ENCODE peak calls at places on chromosomes 7 and 10, in five cellular contexts. X is HepG2, P is K562, I is GM12878, G is H1. U is an unnamed sample.

GRCh38 chr7:5704534-5704922 is 76.9 kb downstream of the RNF216 start:
- DNase-seq in G (peak), I (no peak), X (peak), P (peak), U (peak)

GRCh38 chr7:93175219-93175618 is 27.0 kb upstream of the SAMD9L start:
- DNase-seq in P (no peak), G (no peak), X (no peak), I (no peak), U (no peak)

GRCh38 chr7:159098424-159098786 is 46.3 kb downstream of the VIPR2 start:
- DNase-seq in P (no peak), G (no peak), X (no peak), I (no peak), U (no peak)

GRCh38 chr10:122504551-122504950 is 43.2 kb downstream of the HTRA1 start:
- DNase-seq in P (no peak), X (no peak), I (no peak), G (no peak), U (no peak)

GRCh38 chr10:101227765-101228681 is 1.2 kb downstream of the LBX1 start:
- DNase-seq in I (no peak), P (no peak), G (no peak), X (no peak), U (peak)

GRCh38 chr10:93813507-93814465 is 56.0 kb downstream of the LGI1 start:
- DNase-seq in G (peak), I (no peak), P (no peak), X (peak), U (peak)

GRCh38 chr10:132893090-132893489 is 49.3 kb downstream of the CFAP46 start:
- DNase-seq in X (no peak), G (peak), P (no peak), I (no peak), U (no peak)

GRCh38 chr10:122373713-122374112 is 795 bp upstream of the PLEKHA1 start:
- DNase-seq in G (no peak), I (no peak), X (peak), P (no peak), U (no peak)

GRCh38 chr7:93923946-93924345 is 2.4 kb downstream of the GNG11 start:
- DNase-seq in P (no peak), I (no peak), G (no peak), X (no peak), U (no peak)

GRCh38 chr7:81284576-81284975 is 365.7 kb upstream of the SEMA3C start:
- DNase-seq in G (no peak), P (no peak), X (no peak), I (no peak), U (no peak)
- TF ChIP-seq ATF2 in G (no peak), P (no peak), X (no peak), I (no peak), U (no peak)

GRCh38 chr7:132574281-132574680 is 2.0 kb downstream of the PLXNA4 start:
- DNase-seq in P (no peak), G (no peak), X (no peak), I (no peak), U (no peak)
- TF ChIP-seq ATF2 in P (no peak), G (no peak), X (no peak), I (no peak), U (no peak)

GRCh38 chr10:127148933-127149220 is 47.5 kb downstream of the INSYN2A start:
- DNase-seq in I (no peak), P (no peak), G (no peak), X (no peak), U (no peak)
- TF ChIP-seq ATF2 in I (no peak), P (no peak), G (no peak), X (no peak), U (no peak)

DNA sequence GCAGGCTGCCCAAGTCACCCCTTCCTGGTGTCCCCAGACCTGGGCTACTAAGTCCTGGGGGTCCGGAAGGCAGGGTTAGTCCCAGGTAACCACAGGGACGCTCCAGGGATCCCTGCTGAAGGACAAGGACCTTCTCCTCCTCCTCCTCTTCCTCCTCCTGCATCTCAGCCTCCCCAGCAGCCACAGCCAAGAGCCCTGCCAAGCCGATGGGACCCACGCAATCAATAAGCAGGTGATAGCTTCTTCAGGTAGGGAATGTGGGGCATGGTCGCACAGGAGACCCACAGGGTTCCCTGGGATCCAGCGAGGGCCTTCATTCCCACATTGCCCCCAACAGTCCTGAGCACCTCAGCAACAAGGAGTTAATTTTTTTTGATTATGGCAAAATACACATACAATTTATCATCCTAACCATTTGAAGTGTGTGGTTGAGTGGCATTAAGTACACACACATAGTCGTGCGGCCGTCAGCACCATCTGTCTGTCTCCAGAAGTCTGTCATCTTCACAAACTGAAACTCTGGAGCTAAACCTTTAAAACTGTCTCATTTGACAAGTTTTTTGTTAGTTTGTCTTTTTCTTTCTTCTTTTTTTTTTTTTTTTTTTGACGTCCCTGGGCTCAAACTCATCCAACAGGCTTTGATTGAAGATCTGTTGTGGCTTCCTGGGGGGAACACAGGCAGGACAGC is 12.1 kb downstream of the CRYGN start:
- DNase-seq in P (no peak), I (no peak), G (no peak), X (no peak), U (no peak)
- TF ChIP-seq ATF2 in P (no peak), I (no peak), G (no peak), X (no peak), U (no peak)

DNA sequence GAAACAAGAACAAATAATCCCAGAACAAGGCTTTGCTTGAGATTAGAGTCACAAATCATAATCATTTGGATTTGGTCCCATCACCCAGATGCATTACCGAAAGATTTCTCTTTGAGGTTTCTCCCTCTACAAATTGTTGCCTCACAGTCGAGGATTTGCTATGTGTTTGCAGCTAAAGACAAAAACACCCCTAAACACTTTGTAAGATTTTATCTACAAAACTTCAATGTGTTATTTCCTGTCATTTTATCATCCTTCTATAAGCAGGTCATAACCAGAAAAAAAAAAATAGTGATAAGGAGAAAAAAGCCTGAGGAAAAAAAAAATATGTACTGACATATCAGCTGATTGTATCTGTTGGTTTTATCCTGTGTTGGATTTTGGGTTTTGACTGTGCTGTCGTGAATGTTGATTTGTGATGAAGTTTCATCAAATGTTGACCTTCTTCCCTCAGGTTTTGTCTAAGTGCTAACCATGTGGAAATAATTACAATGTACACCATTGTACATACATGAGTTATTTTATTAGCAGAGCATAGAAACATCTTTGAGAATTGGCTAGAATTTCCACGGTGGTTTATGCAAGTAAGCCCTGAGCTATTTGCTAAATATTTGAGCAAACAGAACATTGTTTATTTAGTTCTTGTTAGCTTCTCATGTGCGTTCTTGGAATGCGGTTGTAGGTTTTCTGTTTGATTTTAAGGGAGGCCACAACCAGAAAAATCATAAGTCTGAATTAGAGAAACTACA is 274.4 kb downstream of the NEBL start:
- DNase-seq in P (no peak), X (peak), I (no peak), G (no peak), U (no peak)
- TF ChIP-seq ATF2 in P (no peak), X (no peak), I (no peak), G (no peak), U (no peak)

U was measured in WTC11.